ENCODE peak calls at places on chromosome 1, in eight cellular contexts. One of them, this sample, is unnamed.

GRCh38 chr1:60903591-60903990 is 178.8 kb upstream of the NFIA start:
- DNase-seq in esophagus squamous epithelium: no peak
- DNase-seq in H1: no peak
- DNase-seq in body of pancreas: no peak
- DNase-seq in tibial nerve: no peak
- DNase-seq in HCT116: no peak
- DNase-seq in upper lobe of left lung: peak
- DNase-seq in A549: no peak
- DNase-seq in this sample: no peak

GRCh38 chr1:30381671-30382365 is 341.6 kb downstream of the MATN1 start:
- DNase-seq in HCT116: no peak
- DNase-seq in tibial nerve: no peak
- DNase-seq in H1: no peak
- DNase-seq in upper lobe of left lung: no peak
- DNase-seq in esophagus squamous epithelium: no peak
- DNase-seq in A549: no peak
- DNase-seq in body of pancreas: no peak
- DNase-seq in this sample: no peak

GRCh38 chr1:210464519-210465039 is 135.9 kb downstream of the HHAT start:
- DNase-seq in HCT116: no peak
- DNase-seq in upper lobe of left lung: peak
- DNase-seq in esophagus squamous epithelium: no peak
- DNase-seq in H1: no peak
- DNase-seq in body of pancreas: no peak
- DNase-seq in tibial nerve: no peak
- DNase-seq in A549: peak
- DNase-seq in this sample: peak

GRCh38 chr1:228226956-228227791 is 19.3 kb downstream of the OBSCN start:
- DNase-seq in A549: no peak
- DNase-seq in esophagus squamous epithelium: no peak
- DNase-seq in HCT116: no peak
- DNase-seq in tibial nerve: no peak
- DNase-seq in upper lobe of left lung: peak
- DNase-seq in H1: peak
- DNase-seq in body of pancreas: no peak
- DNase-seq in this sample: no peak

GRCh38 chr1:174021611-174022079 is 512 bp downstream of the RC3H1 start:
- DNase-seq in HCT116: no peak
- DNase-seq in esophagus squamous epithelium: no peak
- DNase-seq in body of pancreas: peak
- DNase-seq in upper lobe of left lung: no peak
- DNase-seq in A549: peak
- DNase-seq in H1: peak
- DNase-seq in tibial nerve: no peak
- DNase-seq in this sample: no peak

GRCh38 chr1:161088587-161089110 is 709 bp downstream of the NECTIN4 start:
- DNase-seq in tibial nerve: no peak
- DNase-seq in A549: no peak
- DNase-seq in H1: no peak
- DNase-seq in body of pancreas: peak
- DNase-seq in upper lobe of left lung: no peak
- DNase-seq in HCT116: no peak
- DNase-seq in esophagus squamous epithelium: no peak
- DNase-seq in this sample: no peak

GRCh38 chr1:87224209-87224608 is 104.5 kb upstream of the LMO4 start:
- DNase-seq in H1: no peak
- DNase-seq in esophagus squamous epithelium: no peak
- DNase-seq in A549: peak
- DNase-seq in body of pancreas: no peak
- DNase-seq in HCT116: peak
- DNase-seq in upper lobe of left lung: no peak
- DNase-seq in tibial nerve: no peak
- DNase-seq in this sample: no peak

GRCh38 chr1:22454476-22455056 is 2.9 kb downstream of the ZBTB40 start:
- DNase-seq in A549: no peak
- DNase-seq in esophagus squamous epithelium: no peak
- DNase-seq in tibial nerve: no peak
- DNase-seq in body of pancreas: no peak
- DNase-seq in H1: no peak
- DNase-seq in upper lobe of left lung: no peak
- DNase-seq in HCT116: no peak
- DNase-seq in this sample: peak

GRCh38 chr1:160662888-160663287 is 16.0 kb upstream of the SLAMF1 start:
- DNase-seq in upper lobe of left lung: no peak
- DNase-seq in A549: no peak
- DNase-seq in H1: no peak
- DNase-seq in body of pancreas: no peak
- DNase-seq in esophagus squamous epithelium: no peak
- DNase-seq in HCT116: no peak
- DNase-seq in tibial nerve: no peak
- DNase-seq in this sample: no peak

GRCh38 chr1:246689409-246689997 is 34.7 kb upstream of the SCCPDH start:
- DNase-seq in upper lobe of left lung: peak
- DNase-seq in tibial nerve: no peak
- DNase-seq in esophagus squamous epithelium: no peak
- DNase-seq in body of pancreas: peak
- DNase-seq in HCT116: peak
- DNase-seq in A549: peak
- DNase-seq in H1: peak
- DNase-seq in this sample: peak

GRCh38 chr1:170410391-170411146 is 121.4 kb upstream of the GORAB start:
- DNase-seq in H1: no peak
- DNase-seq in A549: no peak
- DNase-seq in esophagus squamous epithelium: no peak
- DNase-seq in upper lobe of left lung: no peak
- DNase-seq in tibial nerve: no peak
- DNase-seq in body of pancreas: no peak
- DNase-seq in HCT116: no peak
- DNase-seq in this sample: no peak

GRCh38 chr1:54081306-54082270 is 28.2 kb downstream of the TCEANC2 start:
- DNase-seq in H1: peak
- DNase-seq in esophagus squamous epithelium: no peak
- DNase-seq in A549: peak
- DNase-seq in body of pancreas: peak
- DNase-seq in tibial nerve: no peak
- DNase-seq in upper lobe of left lung: no peak
- DNase-seq in HCT116: peak
- DNase-seq in this sample: peak

GRCh38 chr1:68384321-68384813 is 65.4 kb downstream of the RPE65 start:
- DNase-seq in H1: no peak
- DNase-seq in upper lobe of left lung: no peak
- DNase-seq in A549: peak
- DNase-seq in HCT116: peak
- DNase-seq in body of pancreas: peak
- DNase-seq in esophagus squamous epithelium: no peak
- DNase-seq in tibial nerve: no peak
- DNase-seq in this sample: no peak

GRCh38 chr1:175508320-175509110 is 234.9 kb downstream of the TNR start:
- DNase-seq in esophagus squamous epithelium: no peak
- DNase-seq in HCT116: no peak
- DNase-seq in upper lobe of left lung: no peak
- DNase-seq in tibial nerve: no peak
- DNase-seq in A549: no peak
- DNase-seq in H1: no peak
- DNase-seq in body of pancreas: no peak
- DNase-seq in this sample: no peak

GRCh38 chr1:165828103-165828558 is 717 bp downstream of the UCK2 start:
- DNase-seq in H1: peak
- DNase-seq in HCT116: no peak
- DNase-seq in esophagus squamous epithelium: no peak
- DNase-seq in tibial nerve: no peak
- DNase-seq in body of pancreas: peak
- DNase-seq in A549: peak
- DNase-seq in upper lobe of left lung: peak
- DNase-seq in this sample: peak

DNA sequence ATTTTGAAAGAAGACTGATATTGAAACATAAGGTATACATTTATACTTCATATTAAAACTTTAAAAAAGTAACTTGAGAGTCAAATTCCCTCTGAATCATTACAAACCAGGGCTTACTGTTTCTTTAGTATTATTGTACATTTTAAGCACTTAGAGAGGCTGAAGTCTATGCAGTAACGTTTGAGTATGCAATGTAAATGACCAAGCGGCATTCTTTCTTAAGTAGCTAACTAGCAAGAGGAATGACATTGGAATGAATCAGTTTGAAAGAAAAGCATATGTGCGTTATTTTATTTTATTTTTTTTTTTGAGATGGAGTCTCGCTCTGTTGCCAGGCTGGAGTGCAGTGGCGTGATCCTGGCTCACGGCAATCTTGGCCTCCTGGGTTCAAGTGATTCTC is 24.3 kb downstream of the WNT2B start:
- DNase-seq in tibial nerve: no peak
- DNase-seq in A549: no peak
- DNase-seq in H1: no peak
- DNase-seq in HCT116: no peak
- DNase-seq in body of pancreas: no peak
- DNase-seq in esophagus squamous epithelium: no peak
- DNase-seq in upper lobe of left lung: no peak
- DNase-seq in this sample: no peak
- TF ChIP-seq POLR2A in tibial nerve: no peak
- TF ChIP-seq POLR2A in A549: no peak
- TF ChIP-seq POLR2A in H1: no peak
- TF ChIP-seq POLR2A in HCT116: no peak
- TF ChIP-seq POLR2A in body of pancreas: no peak
- TF ChIP-seq POLR2A in esophagus squamous epithelium: no peak
- TF ChIP-seq POLR2A in upper lobe of left lung: no peak
- TF ChIP-seq POLR2A in this sample: no peak

DNA sequence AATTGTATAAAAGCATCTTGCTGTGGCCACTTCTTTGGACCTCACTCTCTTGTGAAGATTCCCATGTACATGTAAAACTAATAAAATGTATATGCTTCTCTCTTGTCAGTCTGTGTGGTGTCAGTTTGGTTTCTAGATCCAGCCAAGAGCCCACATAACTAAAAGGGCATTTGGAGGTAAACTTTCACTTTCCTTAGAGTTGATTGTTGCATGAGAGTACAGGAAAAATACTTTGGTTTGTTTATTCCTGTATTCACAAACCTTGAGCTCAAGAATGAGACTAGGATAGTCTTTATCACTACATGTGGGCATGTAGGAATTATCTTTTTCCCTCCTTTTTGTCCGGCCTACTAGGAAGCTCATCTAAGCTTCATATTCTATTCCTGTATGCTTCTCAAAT is 50.9 kb downstream of the KCTD3 start:
- DNase-seq in tibial nerve: no peak
- DNase-seq in body of pancreas: no peak
- DNase-seq in esophagus squamous epithelium: no peak
- DNase-seq in HCT116: no peak
- DNase-seq in H1: no peak
- DNase-seq in upper lobe of left lung: no peak
- DNase-seq in A549: no peak
- DNase-seq in this sample: no peak
- TF ChIP-seq POLR2A in tibial nerve: no peak
- TF ChIP-seq POLR2A in body of pancreas: no peak
- TF ChIP-seq POLR2A in esophagus squamous epithelium: no peak
- TF ChIP-seq POLR2A in HCT116: no peak
- TF ChIP-seq POLR2A in H1: no peak
- TF ChIP-seq POLR2A in upper lobe of left lung: no peak
- TF ChIP-seq POLR2A in A549: no peak
- TF ChIP-seq POLR2A in this sample: no peak

GRCh38 chr1:167472729-167473529 is 45.4 kb downstream of the CD247 start:
- DNase-seq in tibial nerve: no peak
- DNase-seq in H1: no peak
- DNase-seq in esophagus squamous epithelium: no peak
- DNase-seq in A549: no peak
- DNase-seq in body of pancreas: no peak
- DNase-seq in upper lobe of left lung: no peak
- DNase-seq in HCT116: no peak
- DNase-seq in this sample: no peak

GRCh38 chr1:167477962-167478361 is 40.4 kb downstream of the CD247 start:
- DNase-seq in body of pancreas: no peak
- DNase-seq in A549: no peak
- DNase-seq in esophagus squamous epithelium: no peak
- DNase-seq in upper lobe of left lung: no peak
- DNase-seq in HCT116: no peak
- DNase-seq in H1: no peak
- DNase-seq in tibial nerve: no peak
- DNase-seq in this sample: no peak

GRCh38 chr1:167474191-167474641 is 44.1 kb downstream of the CD247 start:
- DNase-seq in A549: no peak
- DNase-seq in H1: no peak
- DNase-seq in esophagus squamous epithelium: no peak
- DNase-seq in upper lobe of left lung: no peak
- DNase-seq in tibial nerve: no peak
- DNase-seq in HCT116: no peak
- DNase-seq in body of pancreas: no peak
- DNase-seq in this sample: no peak

GRCh38 chr1:167473761-167474160 is 44.6 kb downstream of the CD247 start:
- DNase-seq in body of pancreas: no peak
- DNase-seq in upper lobe of left lung: no peak
- DNase-seq in H1: no peak
- DNase-seq in A549: no peak
- DNase-seq in HCT116: no peak
- DNase-seq in esophagus squamous epithelium: no peak
- DNase-seq in tibial nerve: no peak
- DNase-seq in this sample: no peak

GRCh38 chr1:167476061-167476460 is 42.3 kb downstream of the CD247 start:
- DNase-seq in H1: no peak
- DNase-seq in A549: no peak
- DNase-seq in body of pancreas: no peak
- DNase-seq in esophagus squamous epithelium: no peak
- DNase-seq in tibial nerve: no peak
- DNase-seq in HCT116: no peak
- DNase-seq in upper lobe of left lung: no peak
- DNase-seq in this sample: no peak
- TF ChIP-seq POLR2A in H1: no peak
- TF ChIP-seq POLR2A in A549: no peak
- TF ChIP-seq POLR2A in body of pancreas: no peak
- TF ChIP-seq POLR2A in esophagus squamous epithelium: no peak
- TF ChIP-seq POLR2A in tibial nerve: no peak
- TF ChIP-seq POLR2A in HCT116: no peak
- TF ChIP-seq POLR2A in upper lobe of left lung: no peak
- TF ChIP-seq POLR2A in this sample: no peak

DNA sequence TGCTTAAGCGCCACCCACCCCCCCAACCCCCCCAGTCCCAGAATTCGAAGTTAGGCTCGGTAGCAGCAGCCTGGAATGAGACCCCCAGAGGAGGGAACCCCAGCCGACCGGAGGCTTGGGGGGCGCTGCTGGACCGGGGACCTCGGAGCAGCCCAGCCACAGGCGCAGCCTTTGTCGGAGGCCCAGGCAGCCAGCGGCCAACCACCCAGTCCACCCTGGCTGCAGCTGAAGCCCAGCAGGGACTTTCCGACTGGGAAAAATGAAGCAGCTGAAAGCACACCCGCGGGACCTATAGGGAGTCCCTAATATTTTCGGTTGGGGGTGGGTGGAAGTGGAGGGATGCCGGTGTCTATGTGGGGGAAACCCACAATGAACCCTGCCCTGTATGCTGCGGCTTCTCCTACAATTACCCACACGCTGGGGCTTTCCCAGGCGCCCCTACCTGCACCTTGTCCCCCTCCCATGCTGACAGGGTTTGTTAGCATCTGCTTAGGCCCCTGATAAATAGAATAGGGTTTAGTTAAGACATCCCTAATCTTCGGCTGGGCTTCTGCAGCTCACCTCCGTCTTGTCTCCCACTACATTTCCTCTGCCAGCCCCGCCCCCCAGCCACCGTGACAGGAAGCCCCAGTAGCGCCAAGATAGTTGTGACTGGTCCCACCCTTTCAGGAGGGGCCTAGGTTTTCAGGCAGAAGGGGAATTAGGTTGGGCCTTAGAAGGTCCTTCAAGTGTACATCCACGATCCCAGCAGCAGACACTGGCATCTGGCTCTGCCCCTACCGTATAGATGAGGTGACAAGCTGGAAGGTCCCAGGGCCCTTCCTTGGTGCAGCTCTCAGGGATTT is 838 bp downstream of the CCDC28B start:
- DNase-seq in upper lobe of left lung: peak
- DNase-seq in HCT116: no peak
- DNase-seq in H1: peak
- DNase-seq in tibial nerve: peak
- DNase-seq in A549: no peak
- DNase-seq in esophagus squamous epithelium: peak
- DNase-seq in body of pancreas: peak
- DNase-seq in this sample: peak
- TF ChIP-seq POLR2A in upper lobe of left lung: no peak
- TF ChIP-seq POLR2A in HCT116: no peak
- TF ChIP-seq POLR2A in H1: no peak
- TF ChIP-seq POLR2A in tibial nerve: peak
- TF ChIP-seq POLR2A in A549: no peak
- TF ChIP-seq POLR2A in esophagus squamous epithelium: no peak
- TF ChIP-seq POLR2A in body of pancreas: peak
- TF ChIP-seq POLR2A in this sample: no peak

This sample was measured in stomach.